ENCODE peak calls at places on chromosomes 4 and X, in four cellular contexts. One of them, this sample, is unnamed.

GRCh38 chrX:17967888-17968287 is 106.8 kb upstream of the RAI2 start:
- DNase-seq in K562: no peak
- DNase-seq in GM12878: no peak
- DNase-seq in HepG2: no peak
- DNase-seq in this sample: no peak

GRCh38 chr4:37439809-37440518 is 195.4 kb downstream of the NWD2 start:
- DNase-seq in K562: no peak
- DNase-seq in HepG2: no peak
- DNase-seq in GM12878: no peak
- DNase-seq in this sample: no peak

GRCh38 chrX:153727108-153727931 is 2.7 kb downstream of the ABCD1 start:
- DNase-seq in HepG2: peak
- DNase-seq in GM12878: no peak
- DNase-seq in K562: no peak
- DNase-seq in this sample: no peak

GRCh38 chrX:135050603-135051002 is 1.3 kb downstream of the RTL8A start:
- DNase-seq in HepG2: no peak
- DNase-seq in K562: no peak
- DNase-seq in GM12878: no peak
- DNase-seq in this sample: no peak

GRCh38 chrX:75061701-75062100 is 94.4 kb downstream of the ABCB7 start:
- DNase-seq in K562: no peak
- DNase-seq in HepG2: no peak
- DNase-seq in GM12878: no peak
- DNase-seq in this sample: no peak

GRCh38 chrX:136192135-136192534 is 44.8 kb downstream of the FHL1 start:
- DNase-seq in HepG2: no peak
- DNase-seq in GM12878: no peak
- DNase-seq in K562: no peak
- DNase-seq in this sample: no peak

GRCh38 chrX:85244411-85245210 is 820 bp downstream of the ZNF711 start:
- DNase-seq in HepG2: no peak
- DNase-seq in K562: peak
- DNase-seq in GM12878: no peak
- DNase-seq in this sample: peak

GRCh38 chrX:49039598-49040375 is 3.4 kb downstream of the TFE3 start:
- DNase-seq in HepG2: peak
- DNase-seq in GM12878: no peak
- DNase-seq in K562: peak
- DNase-seq in this sample: peak

GRCh38 chrX:22314211-22314610 is 41.5 kb downstream of the CBLL2 start:
- DNase-seq in GM12878: no peak
- DNase-seq in HepG2: no peak
- DNase-seq in K562: no peak
- DNase-seq in this sample: no peak

GRCh38 chr4:22237155-22237751 is 278.6 kb downstream of the ADGRA3 start:
- DNase-seq in K562: no peak
- DNase-seq in HepG2: peak
- DNase-seq in GM12878: no peak
- DNase-seq in this sample: peak

GRCh38 chr4:10296730-10297129 is 160.5 kb downstream of the ZNF518B start:
- DNase-seq in GM12878: no peak
- DNase-seq in K562: no peak
- DNase-seq in HepG2: no peak
- DNase-seq in this sample: no peak

GRCh38 chr4:15779336-15779735 is 1.2 kb downstream of the CD38 start:
- DNase-seq in HepG2: peak
- DNase-seq in K562: no peak
- DNase-seq in GM12878: no peak
- DNase-seq in this sample: no peak

GRCh38 chr4:10100734-10101216 is 15.8 kb downstream of the WDR1 start:
- DNase-seq in GM12878: no peak
- DNase-seq in HepG2: no peak
- DNase-seq in K562: no peak
- DNase-seq in this sample: no peak

GRCh38 chr4:99504804-99505502 is 5.9 kb upstream of the C4orf17 start:
- DNase-seq in GM12878: no peak
- DNase-seq in HepG2: no peak
- DNase-seq in K562: no peak
- DNase-seq in this sample: no peak

GRCh38 chr4:102734591-102735385 is 26.0 kb downstream of the MANBA start:
- DNase-seq in GM12878: peak
- DNase-seq in K562: peak
- DNase-seq in HepG2: peak
- DNase-seq in this sample: no peak

GRCh38 chrX:10173331-10173900 is 16.6 kb downstream of the CLCN4 start:
- DNase-seq in HepG2: no peak
- DNase-seq in K562: peak
- DNase-seq in GM12878: no peak
- DNase-seq in this sample: peak

GRCh38 chrX:23389196-23389792 is 54.6 kb downstream of the PTCHD1 start:
- DNase-seq in GM12878: no peak
- DNase-seq in K562: no peak
- DNase-seq in HepG2: no peak
- DNase-seq in this sample: no peak

GRCh38 chrX:139766545-139766983 is 58.6 kb upstream of the MCF2 start:
- DNase-seq in GM12878: peak
- DNase-seq in K562: no peak
- DNase-seq in HepG2: no peak
- DNase-seq in this sample: no peak

GRCh38 chr4:33696586-33696985 is 2547.7 kb downstream of the ARAP2 start:
- DNase-seq in GM12878: no peak
- DNase-seq in HepG2: no peak
- DNase-seq in K562: no peak
- DNase-seq in this sample: no peak

GRCh38 chr4:108783666-108784463 is 21.0 kb upstream of the ETNPPL start:
- DNase-seq in GM12878: no peak
- DNase-seq in HepG2: peak
- DNase-seq in K562: no peak
- DNase-seq in this sample: peak

GRCh38 chr4:139950568-139950967 is 203.4 kb downstream of the MAML3 start:
- DNase-seq in K562: no peak
- DNase-seq in HepG2: no peak
- DNase-seq in GM12878: peak
- DNase-seq in this sample: no peak

GRCh38 chrX:132692066-132692465 is 203.2 kb upstream of the MBNL3 start:
- DNase-seq in HepG2: peak
- DNase-seq in K562: no peak
- DNase-seq in GM12878: no peak
- DNase-seq in this sample: no peak

GRCh38 chr4:16705341-16705740 is 193.1 kb downstream of the LDB2 start:
- DNase-seq in HepG2: no peak
- DNase-seq in K562: no peak
- DNase-seq in GM12878: no peak
- DNase-seq in this sample: no peak

GRCh38 chr4:32435320-32435719 is 1715.2 kb downstream of the PCDH7 start:
- DNase-seq in K562: no peak
- DNase-seq in GM12878: no peak
- DNase-seq in HepG2: no peak
- DNase-seq in this sample: no peak

GRCh38 chr4:140952709-140953108 is 180.6 kb downstream of the RNF150 start:
- DNase-seq in HepG2: no peak
- DNase-seq in GM12878: no peak
- DNase-seq in K562: no peak
- DNase-seq in this sample: no peak

GRCh38 chr4:142683503-142683902 is 162.6 kb downstream of the INPP4B start:
- DNase-seq in GM12878: no peak
- DNase-seq in HepG2: no peak
- DNase-seq in K562: no peak
- DNase-seq in this sample: no peak

GRCh38 chr4:143473334-143474126 is 40.0 kb upstream of the SMARCA5 start:
- DNase-seq in GM12878: no peak
- DNase-seq in HepG2: peak
- DNase-seq in K562: no peak
- DNase-seq in this sample: no peak

GRCh38 chr4:83947111-83947510 is 411.2 kb downstream of the GPAT3 start:
- DNase-seq in GM12878: no peak
- DNase-seq in HepG2: no peak
- DNase-seq in K562: no peak
- DNase-seq in this sample: no peak

GRCh38 chr4:73704314-73705055 is 35.9 kb upstream of the CXCL8 start:
- DNase-seq in GM12878: no peak
- DNase-seq in HepG2: peak
- DNase-seq in K562: peak
- DNase-seq in this sample: no peak

DNA sequence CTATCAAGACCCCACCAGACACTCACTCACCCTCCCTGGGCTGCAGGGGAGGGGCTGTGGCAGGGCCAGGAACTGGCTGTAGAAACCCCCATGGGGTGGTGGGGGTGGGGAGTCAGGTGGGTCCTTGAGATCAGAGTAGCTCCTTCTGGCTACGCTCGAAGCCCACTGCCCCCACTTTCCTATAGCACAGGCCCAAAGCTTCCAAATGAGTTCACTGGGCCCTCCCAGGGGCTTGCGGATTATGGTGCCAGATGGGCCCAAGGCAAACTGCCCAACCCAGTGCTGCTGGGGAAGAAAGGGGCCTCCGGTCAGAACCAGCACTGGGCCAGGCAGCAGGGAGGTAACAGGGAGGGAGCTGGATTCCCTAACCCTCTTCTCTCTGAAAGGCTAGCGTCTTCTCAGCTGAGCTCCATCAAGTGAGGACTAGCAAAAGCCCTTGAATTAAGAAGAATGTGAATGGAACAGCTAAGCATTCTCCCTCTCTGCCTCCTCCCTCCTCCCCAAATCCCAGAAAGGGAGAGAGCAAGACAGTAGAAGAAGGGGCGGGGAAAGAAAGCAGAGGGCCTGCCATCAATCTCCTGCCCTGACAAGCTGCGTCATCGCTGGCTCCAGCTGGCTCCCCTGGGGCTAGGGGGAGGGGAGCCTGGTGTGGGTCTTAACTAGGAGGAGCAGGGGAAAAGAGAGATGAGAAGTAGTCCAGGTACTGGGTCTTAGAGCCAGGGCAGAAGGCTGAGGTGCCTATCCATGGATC is 34.7 kb downstream of the FRMPD3 start:
- DNase-seq in HepG2: no peak
- DNase-seq in K562: peak
- DNase-seq in GM12878: no peak
- DNase-seq in this sample: peak
- TF ChIP-seq FOXM1 in HepG2: no peak
- TF ChIP-seq FOXM1 in K562: no peak
- TF ChIP-seq FOXM1 in GM12878: no peak
- TF ChIP-seq FOXM1 in this sample: no peak

GRCh38 chr4:4792516-4792915 is 66.9 kb upstream of the MSX1 start:
- DNase-seq in HepG2: no peak
- DNase-seq in K562: no peak
- DNase-seq in GM12878: no peak
- DNase-seq in this sample: no peak
- TF ChIP-seq BHLHE40 in HepG2: no peak
- TF ChIP-seq BHLHE40 in K562: no peak
- TF ChIP-seq BHLHE40 in GM12878: no peak
- TF ChIP-seq BHLHE40 in this sample: no peak

DNA sequence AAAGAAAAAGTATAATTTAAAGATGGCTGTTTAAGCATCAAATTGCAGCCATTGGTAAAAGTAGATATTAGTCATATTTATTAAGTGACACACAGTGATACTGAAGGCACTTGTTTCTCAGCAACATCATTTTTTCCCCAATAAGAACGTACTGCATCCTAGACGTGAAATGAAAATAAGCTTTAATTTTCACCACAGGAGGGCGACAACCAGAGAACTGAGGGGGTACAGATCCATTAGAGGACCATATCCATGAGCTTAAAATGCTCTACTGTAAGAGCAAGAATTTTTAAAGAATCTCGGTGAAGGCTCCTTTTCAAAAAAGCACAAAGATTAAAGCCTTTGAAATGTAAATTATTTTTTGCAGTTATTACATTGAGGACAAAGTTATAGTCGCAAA is 33.4 kb downstream of the FRG1 start:
- DNase-seq in K562: peak
- DNase-seq in GM12878: no peak
- DNase-seq in HepG2: peak
- DNase-seq in this sample: no peak
- TF ChIP-seq FOXM1 in K562: no peak
- TF ChIP-seq FOXM1 in GM12878: no peak
- TF ChIP-seq FOXM1 in HepG2: no peak
- TF ChIP-seq FOXM1 in this sample: no peak

DNA sequence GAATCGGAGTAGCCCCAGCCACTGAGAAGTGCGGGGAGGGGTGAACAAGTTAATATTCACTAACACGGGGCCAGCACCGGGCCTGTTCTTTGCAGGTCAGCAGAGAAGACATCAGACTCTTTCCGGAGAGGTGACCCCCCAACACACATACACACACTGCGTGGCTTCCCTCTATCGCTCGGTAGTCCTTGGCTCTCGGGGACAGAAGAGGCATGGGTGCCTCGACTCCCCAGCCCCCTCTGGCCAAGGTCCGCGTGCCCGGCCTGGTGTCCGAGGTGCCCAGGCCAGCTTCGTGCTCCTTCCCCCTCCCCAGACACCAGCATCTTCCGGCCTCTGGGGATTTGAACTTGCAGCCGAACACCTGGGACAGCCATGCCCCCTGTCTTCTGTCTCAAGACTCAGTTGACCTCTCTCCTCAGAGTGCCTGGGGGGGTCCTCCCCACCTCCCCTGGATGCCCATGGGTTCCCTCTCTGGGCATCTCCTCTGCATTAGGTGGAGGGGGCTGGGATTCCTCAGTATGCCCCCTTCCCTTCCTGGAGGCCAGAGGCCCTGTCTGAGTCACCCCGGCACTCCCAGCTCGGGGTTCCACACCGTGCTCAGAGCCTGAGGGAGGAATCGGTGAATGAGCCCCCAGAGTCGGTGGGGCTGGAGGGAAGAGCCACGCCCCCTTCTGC is 104.5 kb downstream of the SORCS2 start:
- DNase-seq in GM12878: no peak
- DNase-seq in K562: no peak
- DNase-seq in HepG2: no peak
- DNase-seq in this sample: no peak
- TF ChIP-seq BHLHE40 in GM12878: no peak
- TF ChIP-seq BHLHE40 in K562: no peak
- TF ChIP-seq BHLHE40 in HepG2: no peak
- TF ChIP-seq BHLHE40 in this sample: no peak

DNA sequence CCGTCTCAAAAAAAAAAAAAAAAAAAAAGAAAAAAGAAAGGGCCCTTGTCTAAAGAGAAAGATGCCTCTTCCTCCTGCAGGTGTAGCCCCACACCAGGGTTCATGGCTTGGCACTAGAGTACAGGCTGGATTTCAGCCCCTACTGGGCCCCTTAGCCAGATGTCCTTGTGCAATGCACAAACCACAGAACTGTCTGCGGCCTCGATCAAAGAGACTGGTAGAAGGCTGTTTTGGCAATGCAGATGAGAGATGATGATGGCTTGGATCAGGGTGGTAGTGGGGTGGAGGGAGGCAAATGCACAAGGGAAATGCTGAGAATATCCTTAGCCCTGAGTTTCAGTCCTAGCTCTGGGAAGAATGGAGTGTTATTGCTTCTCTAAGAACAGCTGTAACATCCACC is 26.5 kb upstream of the TSR2 start:
- DNase-seq in HepG2: peak
- DNase-seq in K562: no peak
- DNase-seq in GM12878: no peak
- DNase-seq in this sample: no peak
- TF ChIP-seq FOXM1 in HepG2: no peak
- TF ChIP-seq FOXM1 in K562: no peak
- TF ChIP-seq FOXM1 in GM12878: no peak
- TF ChIP-seq FOXM1 in this sample: no peak

This sample was measured in HEK293T.